ENCODE peak calls at places on chromosomes 1 and 21, in eight cellular contexts. D is mesenchymal stem cell; K is CD8-positive, alpha-beta T cell; Y is SJSA1; B is pancreas; A is upper lobe of right lung; X is tibial artery; P is stomach. E is an unnamed sample.

GRCh38 chr1:243421784-243422183 is 165.9 kb downstream of the SDCCAG8 start:
- DNase-seq in D (peak; percentile 46), K (peak; percentile 50), Y (peak; percentile 63), B (no peak), A (no peak), X (no peak), P (peak; percentile 67), E (peak; percentile 84)

GRCh38 chr1:161986328-161986727 is 37.3 kb downstream of the OLFML2B start:
- DNase-seq in D (no peak), K (no peak), Y (no peak), B (no peak), A (no peak), X (no peak), P (no peak), E (no peak)

GRCh38 chr1:42175314-42176054 is 10.9 kb upstream of the GUCA2A start:
- DNase-seq in D (no peak), K (no peak), Y (no peak), B (no peak), A (no peak), X (no peak), P (no peak), E (no peak)

GRCh38 chr1:13965770-13966398 is 265.9 kb downstream of the PRDM2 start:
- DNase-seq in D (peak; percentile 2), K (no peak), Y (no peak), B (no peak), A (no peak), X (no peak), P (peak; percentile 33), E (peak; percentile 79)

GRCh38 chr21:39094847-39095525 is 88.3 kb downstream of the PSMG1 start:
- DNase-seq in D (peak; percentile 98), K (no peak), Y (no peak), B (no peak), A (no peak), X (no peak), P (no peak), E (no peak)

GRCh38 chr1:99552215-99552614 is 93.7 kb upstream of the PALMD start:
- DNase-seq in D (no peak), K (no peak), Y (no peak), B (no peak), A (no peak), X (no peak), P (no peak), E (no peak)

GRCh38 chr1:59107516-59107915 is 189.4 kb upstream of the FGGY start:
- DNase-seq in D (no peak), K (no peak), Y (no peak), B (no peak), A (no peak), X (peak; percentile 86), P (peak; percentile 64), E (no peak)

GRCh38 chr1:19815801-19816736 is 986 bp upstream of the RNF186 start:
- DNase-seq in D (no peak), K (no peak), Y (no peak), B (peak; percentile 95), A (no peak), X (peak; percentile 22), P (peak; percentile 75), E (no peak)

GRCh38 chr1:65431111-65431705 is 10.7 kb downstream of the LEPR start:
- DNase-seq in D (peak; percentile 63), K (no peak), Y (no peak), B (no peak), A (no peak), X (no peak), P (no peak), E (peak; percentile 55)

GRCh38 chr1:14969006-14969405 is 184.5 kb upstream of the TMEM51 start:
- DNase-seq in D (no peak), K (peak; percentile 53), Y (no peak), B (no peak), A (no peak), X (no peak), P (no peak), E (no peak)

GRCh38 chr1:171807547-171807946 is 26.1 kb downstream of the METTL13 start:
- DNase-seq in D (no peak), K (no peak), Y (no peak), B (no peak), A (no peak), X (no peak), P (no peak), E (no peak)

GRCh38 chr1:91057784-91058183 is 35.9 kb upstream of the ZNF644 start:
- DNase-seq in D (no peak), K (no peak), Y (no peak), B (no peak), A (no peak), X (no peak), P (no peak), E (no peak)

GRCh38 chr1:70979879-70980278 is 67.7 kb downstream of the PTGER3 start:
- DNase-seq in D (no peak), K (no peak), Y (no peak), B (no peak), A (no peak), X (no peak), P (no peak), E (no peak)

GRCh38 chr1:24714859-24715520 is 30.3 kb upstream of the CLIC4 start:
- DNase-seq in D (no peak), K (no peak), Y (no peak), B (no peak), A (no peak), X (no peak), P (no peak), E (no peak)

GRCh38 chr1:44512313-44512885 is 107.3 kb downstream of the RNF220 start:
- DNase-seq in D (no peak), K (no peak), Y (no peak), B (no peak), A (no peak), X (no peak), P (peak; percentile 53), E (no peak)

GRCh38 chr1:209674957-209675566 is at the start of gene G0S2:
- DNase-seq in D (peak; percentile 76), K (no peak), Y (no peak), B (peak; percentile 94), A (peak; percentile 82), X (peak; percentile 40), P (peak; percentile 83), E (peak; percentile 85)

GRCh38 chr1:10765304-10765703 is 31.1 kb downstream of the CASZ1 start:
- DNase-seq in D (no peak), K (no peak), Y (no peak), B (no peak), A (no peak), X (no peak), P (no peak), E (no peak)

GRCh38 chr1:244207935-244208244 is 156.8 kb downstream of the ZBTB18 start:
- DNase-seq in D (no peak), K (no peak), Y (no peak), B (no peak), A (no peak), X (no peak), P (no peak), E (no peak)

GRCh38 chr1:109399326-109399957 is 1.7 kb upstream of the SORT1 start:
- DNase-seq in D (peak; percentile 68), K (no peak), Y (no peak), B (no peak), A (no peak), X (no peak), P (no peak), E (peak; percentile 74)

GRCh38 chr1:102580806-102581205 is 527.5 kb downstream of the COL11A1 start:
- DNase-seq in D (no peak), K (no peak), Y (no peak), B (no peak), A (no peak), X (no peak), P (no peak), E (no peak)

GRCh38 chr1:8142955-8143629 is 117.0 kb upstream of the ERRFI1 start:
- DNase-seq in D (peak; percentile 84), K (no peak), Y (no peak), B (no peak), A (no peak), X (no peak), P (no peak), E (no peak)

GRCh38 chr1:8145525-8145924 is 119.4 kb upstream of the ERRFI1 start:
- DNase-seq in D (peak; percentile 58), K (no peak), Y (peak; percentile 72), B (no peak), A (no peak), X (no peak), P (no peak), E (no peak)

GRCh38 chr1:8144318-8144717 is 118.2 kb upstream of the ERRFI1 start:
- DNase-seq in D (no peak), K (no peak), Y (no peak), B (no peak), A (no peak), X (no peak), P (no peak), E (no peak)

GRCh38 chr1:8147922-8148321 is 121.8 kb upstream of the ERRFI1 start:
- DNase-seq in D (peak; percentile 66), K (no peak), Y (no peak), B (no peak), A (no peak), X (no peak), P (no peak), E (no peak)

DNA sequence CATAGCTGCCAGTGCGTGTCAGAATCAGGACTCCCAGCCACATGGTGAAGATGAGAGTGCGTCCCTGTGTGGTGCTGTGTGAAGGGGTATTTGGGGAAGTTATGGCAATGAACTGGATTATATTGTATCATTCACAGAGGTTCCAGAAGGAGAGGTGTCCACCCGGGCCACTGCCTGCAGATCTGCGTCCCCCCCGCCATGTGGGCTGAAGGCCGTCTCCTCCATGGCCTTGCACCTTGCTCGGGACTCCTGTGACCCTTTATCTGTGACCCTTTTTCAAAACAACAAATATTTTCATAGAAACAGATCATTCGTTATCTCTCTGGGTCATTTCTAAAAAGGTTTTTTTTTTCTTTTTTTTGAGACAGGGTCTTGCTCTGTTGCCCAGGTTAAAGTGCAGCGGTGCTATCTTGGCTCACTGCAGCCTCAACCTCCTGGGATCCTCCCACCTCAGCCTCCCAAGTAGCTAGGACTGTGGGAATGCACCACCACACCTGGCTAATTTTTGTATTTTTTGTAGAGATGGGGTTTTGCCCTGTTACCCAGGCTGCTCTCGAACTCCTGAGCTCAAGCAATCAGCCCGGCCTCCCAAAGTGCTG is 120.2 kb upstream of the ERRFI1 start:
- DNase-seq in D (no peak), K (no peak), Y (no peak), B (no peak), A (no peak), X (no peak), P (no peak), E (no peak)
- H3K4me3 ChIP-seq in D (no peak overlapping the region), K (no peak overlapping the region), Y (no peak overlapping the region), B (no peak overlapping the region), A (no peak overlapping the region), X (no peak overlapping the region), P (no peak overlapping the region), E (no peak overlapping the region)

GRCh38 chr1:218365600-218365999 is 20.5 kb downstream of the TGFB2 start:
- DNase-seq in D (no peak), K (no peak), Y (no peak), B (no peak), A (peak; percentile 66), X (peak; percentile 77), P (no peak), E (no peak)
- H3K4me1 ChIP-seq in D (peaks cover 29% of the 10 kb centered on the region), K (no peaks in the 10 kb centered on the region), Y (peaks cover 57% of the 10 kb centered on the region), B (no peaks in the 10 kb centered on the region), A (peaks cover 23% of the 10 kb centered on the region), X (peaks cover 35% of the 10 kb centered on the region), P (peaks cover 60% of the 10 kb centered on the region), E (peaks cover 64% of the 10 kb centered on the region)

GRCh38 chr1:231694465-231695077 is 68.0 kb downstream of the DISC1 start:
- DNase-seq in D (no peak), K (no peak), Y (no peak), B (no peak), A (no peak), X (no peak), P (no peak), E (no peak)
- H3K27ac ChIP-seq in D (no peak overlapping the region), K (no peak overlapping the region), Y (no peak overlapping the region), B (no peak overlapping the region), A (no peak overlapping the region), X (no peak overlapping the region), P (no peak overlapping the region), E (no peak overlapping the region)

GRCh38 chr1:199132006-199132405 is 493.2 kb downstream of the PTPRC start:
- DNase-seq in D (no peak), K (no peak), Y (no peak), B (no peak), A (no peak), X (no peak), P (no peak), E (no peak)
- H3K4me3 ChIP-seq in D (no peak overlapping the region), K (no peak overlapping the region), Y (no peak overlapping the region), B (no peak overlapping the region), A (no peak overlapping the region), X (no peak overlapping the region), P (no peak overlapping the region), E (no peak overlapping the region)

E was measured in cardiac muscle cell.